ENCODE peak calls at places on chromosomes 1 and 21, in five cellular contexts. U, H, V, P and B are unnamed samples.

GRCh38 chr21:42664614-42665013 is 11.2 kb downstream of the PDE9A start:
- DNase-seq in U (no peak), H (no peak), V (no peak), P (no peak), B (no peak)

GRCh38 chr1:167442142-167442848 is 76.0 kb downstream of the CD247 start:
- DNase-seq in U (peak), H (peak), V (peak), P (peak), B (peak)

GRCh38 chr1:27592600-27593340 is 11.2 kb downstream of the AHDC1 start:
- DNase-seq in U (no peak), H (no peak), V (no peak), P (peak), B (no peak)

GRCh38 chr21:38123626-38124025 is 133.2 kb upstream of the KCNJ15 start:
- DNase-seq in U (no peak), H (no peak), V (no peak), P (no peak), B (no peak)

GRCh38 chr1:147585640-147586383 is 44.5 kb downstream of the BCL9 start:
- DNase-seq in U (no peak), H (no peak), V (no peak), P (no peak), B (no peak)

GRCh38 chr1:86085741-86086411 is 70.7 kb downstream of the COL24A1 start:
- DNase-seq in U (no peak), H (no peak), V (no peak), P (no peak), B (no peak)

GRCh38 chr1:53057134-53057533 is 4.9 kb upstream of the PODN start:
- DNase-seq in U (no peak), H (no peak), V (no peak), P (no peak), B (no peak)

GRCh38 chr1:87129606-87130005 is 199.1 kb upstream of the LMO4 start:
- DNase-seq in U (no peak), H (no peak), V (no peak), P (no peak), B (no peak)

GRCh38 chr1:158121604-158122254 is 59.0 kb upstream of the CD1D start:
- DNase-seq in U (peak), H (peak), V (peak), P (peak), B (peak)

GRCh38 chr1:36156329-36157114 is 562 bp downstream of the MAP7D1 start:
- DNase-seq in U (peak), H (no peak), V (peak), P (peak), B (peak)

GRCh38 chr1:117930484-117930883 is 945 bp downstream of the WDR3 start:
- DNase-seq in U (peak), H (no peak), V (no peak), P (no peak), B (no peak)

GRCh38 chr1:230684146-230684545 is 29.8 kb downstream of the AGT start:
- DNase-seq in U (no peak), H (peak), V (no peak), P (no peak), B (no peak)

GRCh38 chr1:193310569-193310968 is 124.2 kb upstream of the B3GALT2 start:
- DNase-seq in U (no peak), H (no peak), V (no peak), P (no peak), B (no peak)

GRCh38 chr1:16266411-16267118 is 29.6 kb upstream of the CPLANE2 start:
- DNase-seq in U (peak), H (no peak), V (peak), P (no peak), B (no peak)

GRCh38 chr1:150995896-150996295 is 10.8 kb downstream of the MINDY1 start:
- DNase-seq in U (peak), H (no peak), V (no peak), P (peak), B (no peak)

GRCh38 chr1:153566414-153567371 is 1.0 kb upstream of the S100A2 start:
- DNase-seq in U (peak), H (peak), V (peak), P (peak), B (peak)

GRCh38 chr1:14988636-14989035 is 164.9 kb upstream of the TMEM51 start:
- DNase-seq in U (no peak), H (no peak), V (no peak), P (no peak), B (no peak)

GRCh38 chr1:61463220-61463619 is 261.7 kb downstream of the TM2D1 start:
- DNase-seq in U (no peak), H (no peak), V (no peak), P (no peak), B (no peak)

GRCh38 chr1:12472798-12473551 is 145.0 kb downstream of the DHRS3 start:
- DNase-seq in U (no peak), H (no peak), V (peak), P (no peak), B (no peak)

GRCh38 chr1:30756545-30757195 is 904 bp downstream of the LAPTM5 start:
- DNase-seq in U (no peak), H (no peak), V (peak), P (no peak), B (no peak)

GRCh38 chr1:70360321-70360720 is 5.8 kb upstream of the ANKRD13C start:
- DNase-seq in U (no peak), H (no peak), V (peak), P (no peak), B (no peak)

GRCh38 chr1:179881642-179882252 is 338 bp upstream of the TOR1AIP1 start:
- DNase-seq in U (peak), H (peak), V (peak), P (no peak), B (peak)

GRCh38 chr1:246809473-246809872 is 85.3 kb downstream of the SCCPDH start:
- DNase-seq in U (no peak), H (no peak), V (no peak), P (no peak), B (no peak)

GRCh38 chr1:217272385-217272784 is 358.5 kb downstream of the GPATCH2 start:
- DNase-seq in U (no peak), H (no peak), V (no peak), P (no peak), B (no peak)

GRCh38 chr1:1842360-1843146 is 48.3 kb downstream of the GNB1 start:
- DNase-seq in U (no peak), H (no peak), V (no peak), P (no peak), B (no peak)

GRCh38 chr1:161900155-161900554 is 123.5 kb downstream of the OLFML2B start:
- DNase-seq in U (no peak), H (no peak), V (no peak), P (no peak), B (no peak)

GRCh38 chr1:161902146-161902545 is 121.5 kb downstream of the OLFML2B start:
- DNase-seq in U (no peak), H (no peak), V (no peak), P (no peak), B (no peak)

GRCh38 chr1:161899091-161899490 is 124.6 kb downstream of the OLFML2B start:
- DNase-seq in U (no peak), H (no peak), V (no peak), P (no peak), B (no peak)
- TF ChIP-seq JUND in U (no peak), H (no peak), V (no peak), P (no peak), B (no peak)

GRCh38 chr1:115084902-115085505 is 4.3 kb downstream of the TSPAN2 start:
- DNase-seq in U (peak), H (no peak), V (no peak), P (no peak), B (no peak)
- TF ChIP-seq JUND in U (no peak), H (no peak), V (no peak), P (no peak), B (no peak)

GRCh38 chr1:204652556-204652955 is 33.0 kb downstream of the LRRN2 start:
- DNase-seq in U (no peak), H (no peak), V (no peak), P (no peak), B (no peak)
- TF ChIP-seq JUND in U (no peak), H (no peak), V (no peak), P (no peak), B (no peak)

GRCh38 chr1:168833801-168834224 is 104.8 kb upstream of the DPT start:
- DNase-seq in U (no peak), H (no peak), V (no peak), P (no peak), B (no peak)

GRCh38 chr1:168833352-168833751 is 104.3 kb upstream of the DPT start:
- DNase-seq in U (no peak), H (no peak), V (no peak), P (no peak), B (no peak)

GRCh38 chr1:168834225-168834872 is 105.3 kb upstream of the DPT start:
- DNase-seq in U (no peak), H (no peak), V (no peak), P (no peak), B (no peak)

GRCh38 chr1:168827557-168827956 is 98.6 kb upstream of the DPT start:
- DNase-seq in U (no peak), H (no peak), V (no peak), P (no peak), B (no peak)

GRCh38 chr1:168830562-168830961 is 101.6 kb upstream of the DPT start:
- DNase-seq in U (no peak), H (no peak), V (no peak), P (no peak), B (no peak)
- TF ChIP-seq JUND in U (no peak), H (no peak), V (no peak), P (no peak), B (no peak)

DNA sequence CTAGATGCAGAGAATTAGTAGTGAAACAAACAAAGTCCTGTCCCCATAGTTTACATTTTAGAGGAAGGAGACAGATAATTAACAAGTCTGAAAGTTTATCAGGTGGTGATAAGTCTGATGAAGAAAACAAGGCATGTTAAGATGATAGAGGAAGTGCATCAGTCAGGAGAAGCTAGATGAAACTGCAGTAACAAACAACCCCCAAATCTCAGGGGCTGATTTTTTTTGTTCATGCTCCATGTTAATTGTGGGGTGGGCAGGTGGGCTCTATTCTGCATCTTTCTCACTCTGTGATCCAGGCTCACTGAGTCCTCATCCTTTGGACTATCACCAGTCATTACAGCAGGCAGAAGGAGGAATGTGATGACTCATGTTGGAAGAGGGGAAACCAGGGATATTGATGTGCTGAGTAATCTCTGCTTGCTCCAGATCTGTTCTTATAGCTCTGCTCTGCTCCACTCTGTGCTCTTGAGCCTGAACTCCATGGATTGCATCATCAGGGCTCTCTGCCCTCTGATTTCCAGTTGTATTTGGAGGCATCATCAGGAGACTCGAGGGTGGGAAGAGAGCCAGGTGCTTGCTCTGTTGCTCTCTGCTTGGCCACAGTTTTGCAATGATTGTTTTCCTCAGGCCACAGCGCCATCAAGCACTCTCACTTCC is 166.9 kb downstream of the IER5 start:
- DNase-seq in U (no peak), H (no peak), V (no peak), P (no peak), B (no peak)
- TF ChIP-seq JUND in U (no peak), H (peak), V (peak), P (no peak), B (no peak)

DNA sequence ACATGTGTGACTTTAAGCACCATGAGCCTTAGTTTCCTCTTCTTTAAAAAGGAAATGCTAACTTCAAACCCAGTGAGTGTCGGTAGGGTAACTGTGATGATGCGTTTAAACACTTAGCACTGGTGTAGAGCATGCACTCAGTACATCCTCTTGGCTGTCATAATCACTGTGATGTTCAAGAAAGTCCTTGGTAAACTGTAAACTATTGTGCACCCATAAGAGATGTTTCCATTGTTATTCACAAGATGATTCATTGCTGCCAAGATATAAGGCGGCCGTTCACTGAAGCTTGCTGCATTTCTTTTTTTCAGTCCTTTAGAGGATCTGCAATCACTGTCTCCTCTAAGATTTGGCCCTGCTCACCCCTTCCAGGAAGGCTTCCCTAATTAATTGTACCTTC is 61.8 kb upstream of the DAB1 start:
- DNase-seq in U (no peak), H (no peak), V (no peak), P (no peak), B (no peak)
- TF ChIP-seq JUND in U (peak), H (no peak), V (no peak), P (no peak), B (no peak)